ENCODE peak calls at places on chromosomes 13 and 19, in seven cellular contexts. One of them, this sample, is unnamed. For H3K4me1, the result is how much of the 10 kb centered on the place peaks cover.

GRCh38 chr13:99916366-99917103 is 55.0 kb downstream of the ZIC5 start:
- DNase-seq in upper lobe of left lung: no peak
- DNase-seq in sigmoid colon: no peak
- DNase-seq in stomach: no peak
- DNase-seq in A549: peak
- DNase-seq in transverse colon: no peak
- DNase-seq in tibial nerve: no peak
- DNase-seq in this sample: no peak

GRCh38 chr13:98752111-98752941 is at the start of gene SLC15A1:
- DNase-seq in sigmoid colon: no peak
- DNase-seq in transverse colon: peak
- DNase-seq in upper lobe of left lung: no peak
- DNase-seq in stomach: no peak
- DNase-seq in A549: no peak
- DNase-seq in tibial nerve: no peak
- DNase-seq in this sample: no peak

GRCh38 chr19:31504221-31504620 is 155.0 kb upstream of the TSHZ3 start:
- DNase-seq in A549: no peak
- DNase-seq in transverse colon: no peak
- DNase-seq in tibial nerve: no peak
- DNase-seq in sigmoid colon: no peak
- DNase-seq in stomach: no peak
- DNase-seq in upper lobe of left lung: no peak
- DNase-seq in this sample: no peak

GRCh38 chr13:31964168-31964567 is 67.4 kb upstream of the FRY start:
- DNase-seq in upper lobe of left lung: no peak
- DNase-seq in tibial nerve: no peak
- DNase-seq in stomach: no peak
- DNase-seq in A549: no peak
- DNase-seq in transverse colon: no peak
- DNase-seq in sigmoid colon: no peak
- DNase-seq in this sample: no peak

GRCh38 chr19:20359933-20360720 is 193.1 kb downstream of the ZNF486 start:
- DNase-seq in A549: no peak
- DNase-seq in stomach: no peak
- DNase-seq in sigmoid colon: no peak
- DNase-seq in transverse colon: no peak
- DNase-seq in upper lobe of left lung: no peak
- DNase-seq in tibial nerve: no peak
- DNase-seq in this sample: no peak

GRCh38 chr19:13208131-13208963 is 58.1 kb downstream of the IER2 start:
- DNase-seq in transverse colon: peak
- DNase-seq in sigmoid colon: peak
- DNase-seq in tibial nerve: peak
- DNase-seq in stomach: peak
- DNase-seq in upper lobe of left lung: no peak
- DNase-seq in A549: no peak
- DNase-seq in this sample: peak

GRCh38 chr19:17329768-17330545 is 4.7 kb downstream of the ANO8 start:
- DNase-seq in A549: no peak
- DNase-seq in tibial nerve: no peak
- DNase-seq in stomach: no peak
- DNase-seq in sigmoid colon: no peak
- DNase-seq in transverse colon: no peak
- DNase-seq in upper lobe of left lung: no peak
- DNase-seq in this sample: no peak

GRCh38 chr19:18634612-18635290 is 2.1 kb upstream of the KLHL26 start:
- DNase-seq in stomach: no peak
- DNase-seq in transverse colon: peak
- DNase-seq in upper lobe of left lung: no peak
- DNase-seq in tibial nerve: no peak
- DNase-seq in A549: no peak
- DNase-seq in sigmoid colon: no peak
- DNase-seq in this sample: no peak

GRCh38 chr19:12749938-12750521 is 1.6 kb upstream of the BEST2 start:
- DNase-seq in tibial nerve: no peak
- DNase-seq in transverse colon: peak
- DNase-seq in stomach: no peak
- DNase-seq in A549: no peak
- DNase-seq in upper lobe of left lung: no peak
- DNase-seq in sigmoid colon: no peak
- DNase-seq in this sample: no peak

GRCh38 chr13:111252449-111253124 is 67.9 kb upstream of the TEX29 start:
- DNase-seq in tibial nerve: no peak
- DNase-seq in A549: no peak
- DNase-seq in transverse colon: no peak
- DNase-seq in stomach: no peak
- DNase-seq in sigmoid colon: no peak
- DNase-seq in upper lobe of left lung: no peak
- DNase-seq in this sample: no peak

GRCh38 chr13:25111557-25111956 is 15.6 kb downstream of the PABPC3 start:
- DNase-seq in A549: no peak
- DNase-seq in upper lobe of left lung: no peak
- DNase-seq in sigmoid colon: no peak
- DNase-seq in tibial nerve: no peak
- DNase-seq in transverse colon: no peak
- DNase-seq in stomach: no peak
- DNase-seq in this sample: no peak

GRCh38 chr13:24713022-24713421 is 32.8 kb downstream of the ATP12A start:
- DNase-seq in upper lobe of left lung: no peak
- DNase-seq in transverse colon: no peak
- DNase-seq in tibial nerve: no peak
- DNase-seq in A549: no peak
- DNase-seq in sigmoid colon: no peak
- DNase-seq in stomach: peak
- DNase-seq in this sample: no peak

GRCh38 chr19:58399903-58400637 is 4.6 kb downstream of the RNF225 start:
- DNase-seq in sigmoid colon: peak
- DNase-seq in tibial nerve: no peak
- DNase-seq in upper lobe of left lung: no peak
- DNase-seq in stomach: no peak
- DNase-seq in transverse colon: no peak
- DNase-seq in A549: no peak
- DNase-seq in this sample: no peak

GRCh38 chr13:111383591-111384440 is 63.4 kb downstream of the TEX29 start:
- DNase-seq in stomach: peak
- DNase-seq in upper lobe of left lung: peak
- DNase-seq in tibial nerve: no peak
- DNase-seq in A549: no peak
- DNase-seq in sigmoid colon: no peak
- DNase-seq in transverse colon: no peak
- DNase-seq in this sample: no peak

GRCh38 chr19:3096267-3096901 is 2.2 kb downstream of the GNA11 start:
- DNase-seq in transverse colon: peak
- DNase-seq in sigmoid colon: no peak
- DNase-seq in A549: no peak
- DNase-seq in tibial nerve: no peak
- DNase-seq in stomach: no peak
- DNase-seq in upper lobe of left lung: no peak
- DNase-seq in this sample: no peak

GRCh38 chr19:3094638-3095374 is 644 bp downstream of the GNA11 start:
- DNase-seq in A549: no peak
- DNase-seq in transverse colon: no peak
- DNase-seq in tibial nerve: no peak
- DNase-seq in upper lobe of left lung: no peak
- DNase-seq in stomach: no peak
- DNase-seq in sigmoid colon: no peak
- DNase-seq in this sample: peak

GRCh38 chr19:3096902-3097326 is 2.8 kb downstream of the GNA11 start:
- DNase-seq in upper lobe of left lung: no peak
- DNase-seq in transverse colon: peak
- DNase-seq in stomach: no peak
- DNase-seq in tibial nerve: no peak
- DNase-seq in A549: no peak
- DNase-seq in sigmoid colon: no peak
- DNase-seq in this sample: peak

GRCh38 chr19:3097442-3097871 is 3.3 kb downstream of the GNA11 start:
- DNase-seq in transverse colon: peak
- DNase-seq in stomach: peak
- DNase-seq in tibial nerve: no peak
- DNase-seq in A549: no peak
- DNase-seq in upper lobe of left lung: no peak
- DNase-seq in sigmoid colon: no peak
- DNase-seq in this sample: no peak

GRCh38 chr19:3095375-3096191 is 1.4 kb downstream of the GNA11 start:
- DNase-seq in sigmoid colon: no peak
- DNase-seq in A549: no peak
- DNase-seq in stomach: no peak
- DNase-seq in upper lobe of left lung: peak
- DNase-seq in tibial nerve: no peak
- DNase-seq in transverse colon: peak
- DNase-seq in this sample: no peak
- H3K4me1 ChIP-seq in sigmoid colon: half or more
- H3K4me1 ChIP-seq in A549: under half
- H3K4me1 ChIP-seq in stomach: half or more
- H3K4me1 ChIP-seq in upper lobe of left lung: half or more
- H3K4me1 ChIP-seq in tibial nerve: under half
- H3K4me1 ChIP-seq in transverse colon: under half
- H3K4me1 ChIP-seq in this sample: under half

DNA sequence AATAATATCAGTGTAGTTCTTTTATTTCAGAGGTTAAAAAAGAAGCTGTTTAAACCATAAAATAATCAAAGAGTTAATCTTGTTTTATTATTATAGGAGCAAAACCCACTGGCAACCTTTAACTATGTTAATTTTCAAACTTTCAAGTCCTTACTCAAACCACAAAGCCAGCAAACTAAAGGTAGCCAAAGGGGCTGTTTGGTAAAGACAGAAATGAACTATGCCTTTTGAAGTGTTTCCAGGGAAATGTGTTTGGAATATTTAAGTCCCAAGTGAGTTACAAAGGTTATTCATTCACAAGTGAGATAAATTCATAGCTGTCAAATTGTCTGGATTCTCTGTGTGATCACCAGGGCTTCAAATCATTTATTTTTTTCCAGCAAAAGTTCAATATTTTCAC is 264.7 kb downstream of the MZT1 start:
- DNase-seq in A549: no peak
- DNase-seq in tibial nerve: no peak
- DNase-seq in upper lobe of left lung: no peak
- DNase-seq in transverse colon: no peak
- DNase-seq in stomach: no peak
- DNase-seq in sigmoid colon: no peak
- DNase-seq in this sample: no peak
- TF ChIP-seq EP300 in A549: no peak
- TF ChIP-seq EP300 in tibial nerve: no peak
- TF ChIP-seq EP300 in upper lobe of left lung: no peak
- TF ChIP-seq EP300 in transverse colon: no peak
- TF ChIP-seq EP300 in stomach: no peak
- TF ChIP-seq EP300 in sigmoid colon: no peak
- TF ChIP-seq EP300 in this sample: no peak

DNA sequence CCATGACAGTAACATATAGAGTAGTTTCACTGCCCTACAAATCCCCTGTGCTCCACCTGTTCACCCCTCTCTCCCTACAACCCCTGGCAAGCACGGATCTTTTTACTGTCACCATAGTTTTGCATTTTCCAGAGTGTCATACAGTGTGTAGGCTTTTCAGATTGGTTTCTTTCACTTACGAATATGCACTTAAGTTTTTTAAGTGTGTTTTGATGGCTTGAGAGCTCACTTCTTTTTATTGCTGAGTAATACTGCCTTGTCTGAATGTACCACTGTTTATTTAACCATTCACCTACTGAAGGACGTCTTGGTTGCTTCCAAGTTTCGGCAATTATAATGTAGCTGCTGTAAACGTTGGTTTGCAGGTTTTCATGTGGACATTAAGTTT is 175.1 kb downstream of the ITGBL1 start:
- DNase-seq in tibial nerve: no peak
- DNase-seq in stomach: no peak
- DNase-seq in transverse colon: no peak
- DNase-seq in sigmoid colon: no peak
- DNase-seq in A549: peak
- DNase-seq in upper lobe of left lung: no peak
- DNase-seq in this sample: no peak
- H3K27ac ChIP-seq in tibial nerve: peak
- H3K27ac ChIP-seq in stomach: peak
- H3K27ac ChIP-seq in transverse colon: no peak
- H3K27ac ChIP-seq in sigmoid colon: no peak
- H3K27ac ChIP-seq in A549: peak
- H3K27ac ChIP-seq in upper lobe of left lung: peak
- H3K27ac ChIP-seq in this sample: no peak

GRCh38 chr13:45445053-45445452 is 19.7 kb upstream of the COG3 start:
- DNase-seq in A549: no peak
- DNase-seq in sigmoid colon: no peak
- DNase-seq in tibial nerve: no peak
- DNase-seq in upper lobe of left lung: no peak
- DNase-seq in transverse colon: no peak
- DNase-seq in stomach: no peak
- DNase-seq in this sample: no peak

GRCh38 chr13:45446181-45446580 is 18.6 kb upstream of the COG3 start:
- DNase-seq in stomach: no peak
- DNase-seq in A549: no peak
- DNase-seq in upper lobe of left lung: no peak
- DNase-seq in tibial nerve: no peak
- DNase-seq in sigmoid colon: no peak
- DNase-seq in transverse colon: no peak
- DNase-seq in this sample: no peak

GRCh38 chr13:45439000-45439399 is 20.8 kb upstream of the SLC25A30 start:
- DNase-seq in upper lobe of left lung: no peak
- DNase-seq in A549: no peak
- DNase-seq in sigmoid colon: no peak
- DNase-seq in tibial nerve: no peak
- DNase-seq in stomach: no peak
- DNase-seq in transverse colon: no peak
- DNase-seq in this sample: no peak

GRCh38 chr13:45439781-45440462 is 21.7 kb upstream of the SLC25A30 start:
- DNase-seq in stomach: no peak
- DNase-seq in A549: no peak
- DNase-seq in transverse colon: no peak
- DNase-seq in upper lobe of left lung: no peak
- DNase-seq in tibial nerve: no peak
- DNase-seq in sigmoid colon: no peak
- DNase-seq in this sample: no peak

GRCh38 chr13:45441633-45442032 is 23.1 kb upstream of the COG3 start:
- DNase-seq in stomach: no peak
- DNase-seq in upper lobe of left lung: no peak
- DNase-seq in sigmoid colon: no peak
- DNase-seq in A549: peak
- DNase-seq in tibial nerve: no peak
- DNase-seq in transverse colon: no peak
- DNase-seq in this sample: no peak
- H3K4me1 ChIP-seq in stomach: under half
- H3K4me1 ChIP-seq in upper lobe of left lung: under half
- H3K4me1 ChIP-seq in sigmoid colon: under half
- H3K4me1 ChIP-seq in A549: under half
- H3K4me1 ChIP-seq in tibial nerve: under half
- H3K4me1 ChIP-seq in transverse colon: under half
- H3K4me1 ChIP-seq in this sample: under half

GRCh38 chr19:55461974-55462628 is 659 bp upstream of the ISOC2 start:
- DNase-seq in A549: peak
- DNase-seq in stomach: no peak
- DNase-seq in sigmoid colon: no peak
- DNase-seq in tibial nerve: no peak
- DNase-seq in transverse colon: no peak
- DNase-seq in upper lobe of left lung: no peak
- DNase-seq in this sample: peak
- TF ChIP-seq EP300 in A549: no peak
- TF ChIP-seq EP300 in stomach: no peak
- TF ChIP-seq EP300 in sigmoid colon: no peak
- TF ChIP-seq EP300 in tibial nerve: no peak
- TF ChIP-seq EP300 in transverse colon: no peak
- TF ChIP-seq EP300 in upper lobe of left lung: no peak
- TF ChIP-seq EP300 in this sample: no peak

GRCh38 chr19:5605362-5605761 is 17.2 kb downstream of the SAFB2 start:
- DNase-seq in transverse colon: no peak
- DNase-seq in tibial nerve: no peak
- DNase-seq in stomach: no peak
- DNase-seq in A549: no peak
- DNase-seq in upper lobe of left lung: no peak
- DNase-seq in sigmoid colon: no peak
- DNase-seq in this sample: no peak
- H3K27ac ChIP-seq in transverse colon: no peak
- H3K27ac ChIP-seq in tibial nerve: no peak
- H3K27ac ChIP-seq in stomach: no peak
- H3K27ac ChIP-seq in A549: no peak
- H3K27ac ChIP-seq in upper lobe of left lung: no peak
- H3K27ac ChIP-seq in sigmoid colon: no peak
- H3K27ac ChIP-seq in this sample: no peak